ENCODE peak calls at places on chromosomes 2 and 18, in five cellular contexts. D is EL, K is HT1080, O is endothelial cell, H is non-pigmented ciliary epithelial cell. W is an unnamed sample.

GRCh38 chr2:177667626-177668025 is 275.1 kb downstream of the AGPS start:
- DNase-seq in H (no peak), D (peak), K (peak), O (no peak), W (no peak)

GRCh38 chr2:7241041-7241440 is 323.8 kb downstream of the RNF144A start:
- DNase-seq in H (no peak), K (no peak), D (no peak), O (no peak), W (no peak)

GRCh38 chr2:189047469-189047868 is 73.3 kb downstream of the COL3A1 start:
- DNase-seq in O (no peak), H (no peak), D (no peak), K (no peak), W (no peak)

GRCh38 chr2:170997893-170998477 is 68.9 kb downstream of the GORASP2 start:
- DNase-seq in H (no peak), D (no peak), O (no peak), K (no peak), W (no peak)

GRCh38 chr2:1586251-1586945 is 157.9 kb downstream of the PXDN start:
- DNase-seq in K (no peak), D (no peak), O (no peak), H (no peak), W (no peak)

GRCh38 chr2:226707500-226707899 is 92.1 kb downstream of the IRS1 start:
- DNase-seq in K (no peak), O (no peak), H (no peak), D (no peak), W (no peak)

GRCh38 chr2:157480182-157480961 is 36.5 kb upstream of the CYTIP start:
- DNase-seq in O (no peak), H (no peak), K (no peak), D (peak), W (no peak)

GRCh38 chr18:58578321-58578720 is 50.6 kb downstream of the ALPK2 start:
- DNase-seq in H (no peak), K (peak), O (no peak), D (peak), W (peak)

GRCh38 chr2:10499275-10499907 is 51.3 kb upstream of the ODC1 start:
- DNase-seq in O (no peak), K (no peak), H (no peak), D (no peak), W (no peak)

GRCh38 chr18:34978953-34979608 is 62.1 kb upstream of the MAPRE2 start:
- DNase-seq in D (peak), H (peak), K (peak), O (peak), W (peak)

W was measured in COLO829.